ENCODE peak calls at places on chromosomes 7 and 10, in nine cellular contexts. One of them, this sample, is unnamed.

GRCh38 chr7:150830957-150831356 is 21.4 kb upstream of the AOC1 start:
- DNase-seq in stimulated activated CD4-positive, alpha-beta T cell treated with anti-CD3 and anti-CD28 coated beads, Interleukin-2, amount 100 ng/mL, for 24 hours: no peak
- DNase-seq in HT1080: no peak
- DNase-seq in brain microvascular endothelial cell: no peak
- DNase-seq in epithelial cell of esophagus: no peak
- DNase-seq in Calu3: no peak
- DNase-seq in Daoy: no peak
- DNase-seq in neural crest cell: no peak
- DNase-seq in Panc1: no peak
- DNase-seq in this sample: no peak

GRCh38 chr7:134785842-134786241 is 6.4 kb downstream of the CALD1 start:
- DNase-seq in Panc1: no peak
- DNase-seq in stimulated activated CD4-positive, alpha-beta T cell treated with anti-CD3 and anti-CD28 coated beads, Interleukin-2, amount 100 ng/mL, for 24 hours: no peak
- DNase-seq in Calu3: no peak
- DNase-seq in Daoy: no peak
- DNase-seq in brain microvascular endothelial cell: no peak
- DNase-seq in neural crest cell: no peak
- DNase-seq in HT1080: no peak
- DNase-seq in epithelial cell of esophagus: no peak
- DNase-seq in this sample: no peak

GRCh38 chr7:128431754-128432153 is 22.0 kb upstream of the IMPDH1 start:
- DNase-seq in epithelial cell of esophagus: no peak
- DNase-seq in HT1080: no peak
- DNase-seq in stimulated activated CD4-positive, alpha-beta T cell treated with anti-CD3 and anti-CD28 coated beads, Interleukin-2, amount 100 ng/mL, for 24 hours: no peak
- DNase-seq in Panc1: no peak
- DNase-seq in brain microvascular endothelial cell: no peak
- DNase-seq in neural crest cell: no peak
- DNase-seq in Daoy: no peak
- DNase-seq in Calu3: no peak
- DNase-seq in this sample: no peak

GRCh38 chr7:130831817-130832481 is 97.9 kb upstream of the KLF14 start:
- DNase-seq in neural crest cell: peak
- DNase-seq in HT1080: no peak
- DNase-seq in Daoy: peak
- DNase-seq in Calu3: peak
- DNase-seq in brain microvascular endothelial cell: no peak
- DNase-seq in Panc1: no peak
- DNase-seq in epithelial cell of esophagus: peak
- DNase-seq in stimulated activated CD4-positive, alpha-beta T cell treated with anti-CD3 and anti-CD28 coated beads, Interleukin-2, amount 100 ng/mL, for 24 hours: no peak
- DNase-seq in this sample: no peak

GRCh38 chr7:879093-879492 is 2.7 kb downstream of the GET4 start:
- DNase-seq in Calu3: no peak
- DNase-seq in epithelial cell of esophagus: no peak
- DNase-seq in neural crest cell: no peak
- DNase-seq in Panc1: no peak
- DNase-seq in Daoy: no peak
- DNase-seq in HT1080: no peak
- DNase-seq in stimulated activated CD4-positive, alpha-beta T cell treated with anti-CD3 and anti-CD28 coated beads, Interleukin-2, amount 100 ng/mL, for 24 hours: no peak
- DNase-seq in brain microvascular endothelial cell: no peak
- DNase-seq in this sample: no peak

GRCh38 chr10:49611166-49611814 is 1.2 kb downstream of the SLC18A3 start:
- DNase-seq in Daoy: no peak
- DNase-seq in HT1080: no peak
- DNase-seq in stimulated activated CD4-positive, alpha-beta T cell treated with anti-CD3 and anti-CD28 coated beads, Interleukin-2, amount 100 ng/mL, for 24 hours: no peak
- DNase-seq in Panc1: no peak
- DNase-seq in brain microvascular endothelial cell: no peak
- DNase-seq in epithelial cell of esophagus: peak
- DNase-seq in neural crest cell: no peak
- DNase-seq in Calu3: no peak
- DNase-seq in this sample: no peak

GRCh38 chr10:65341323-65341922 is 1584.4 kb upstream of the LRRTM3 start:
- DNase-seq in Calu3: peak
- DNase-seq in neural crest cell: no peak
- DNase-seq in brain microvascular endothelial cell: peak
- DNase-seq in stimulated activated CD4-positive, alpha-beta T cell treated with anti-CD3 and anti-CD28 coated beads, Interleukin-2, amount 100 ng/mL, for 24 hours: no peak
- DNase-seq in Panc1: no peak
- DNase-seq in Daoy: no peak
- DNase-seq in HT1080: peak
- DNase-seq in epithelial cell of esophagus: no peak
- DNase-seq in this sample: no peak

GRCh38 chr7:29996321-29996720 is 6.7 kb upstream of the SCRN1 start:
- DNase-seq in neural crest cell: no peak
- DNase-seq in Calu3: no peak
- DNase-seq in epithelial cell of esophagus: no peak
- DNase-seq in stimulated activated CD4-positive, alpha-beta T cell treated with anti-CD3 and anti-CD28 coated beads, Interleukin-2, amount 100 ng/mL, for 24 hours: no peak
- DNase-seq in Panc1: no peak
- DNase-seq in HT1080: no peak
- DNase-seq in brain microvascular endothelial cell: no peak
- DNase-seq in Daoy: no peak
- DNase-seq in this sample: no peak

GRCh38 chr10:5504146-5505072 is 5.0 kb upstream of the CALML5 start:
- DNase-seq in brain microvascular endothelial cell: no peak
- DNase-seq in HT1080: no peak
- DNase-seq in neural crest cell: no peak
- DNase-seq in Daoy: no peak
- DNase-seq in epithelial cell of esophagus: peak
- DNase-seq in Panc1: no peak
- DNase-seq in Calu3: no peak
- DNase-seq in stimulated activated CD4-positive, alpha-beta T cell treated with anti-CD3 and anti-CD28 coated beads, Interleukin-2, amount 100 ng/mL, for 24 hours: no peak
- DNase-seq in this sample: no peak

GRCh38 chr10:105597297-105597696 is 956.2 kb downstream of the SORCS3 start:
- DNase-seq in neural crest cell: no peak
- DNase-seq in Panc1: no peak
- DNase-seq in Calu3: no peak
- DNase-seq in stimulated activated CD4-positive, alpha-beta T cell treated with anti-CD3 and anti-CD28 coated beads, Interleukin-2, amount 100 ng/mL, for 24 hours: no peak
- DNase-seq in HT1080: no peak
- DNase-seq in brain microvascular endothelial cell: no peak
- DNase-seq in Daoy: no peak
- DNase-seq in epithelial cell of esophagus: no peak
- DNase-seq in this sample: no peak

GRCh38 chr10:116756277-116756676 is 13.9 kb upstream of the HSPA12A start:
- DNase-seq in Panc1: no peak
- DNase-seq in brain microvascular endothelial cell: no peak
- DNase-seq in Daoy: no peak
- DNase-seq in epithelial cell of esophagus: no peak
- DNase-seq in Calu3: no peak
- DNase-seq in stimulated activated CD4-positive, alpha-beta T cell treated with anti-CD3 and anti-CD28 coated beads, Interleukin-2, amount 100 ng/mL, for 24 hours: no peak
- DNase-seq in HT1080: no peak
- DNase-seq in neural crest cell: no peak
- DNase-seq in this sample: no peak

GRCh38 chr7:132251327-132251659 is 325.0 kb downstream of the PLXNA4 start:
- DNase-seq in Daoy: peak
- DNase-seq in Calu3: peak
- DNase-seq in epithelial cell of esophagus: peak
- DNase-seq in neural crest cell: peak
- DNase-seq in HT1080: peak
- DNase-seq in brain microvascular endothelial cell: no peak
- DNase-seq in Panc1: no peak
- DNase-seq in stimulated activated CD4-positive, alpha-beta T cell treated with anti-CD3 and anti-CD28 coated beads, Interleukin-2, amount 100 ng/mL, for 24 hours: no peak
- DNase-seq in this sample: no peak

GRCh38 chr10:88062385-88062784 is 199.0 kb downstream of the PTEN start:
- DNase-seq in Calu3: no peak
- DNase-seq in neural crest cell: no peak
- DNase-seq in stimulated activated CD4-positive, alpha-beta T cell treated with anti-CD3 and anti-CD28 coated beads, Interleukin-2, amount 100 ng/mL, for 24 hours: no peak
- DNase-seq in Daoy: no peak
- DNase-seq in Panc1: no peak
- DNase-seq in HT1080: no peak
- DNase-seq in epithelial cell of esophagus: no peak
- DNase-seq in brain microvascular endothelial cell: no peak
- DNase-seq in this sample: no peak

GRCh38 chr10:132354356-132355094 is 22.5 kb downstream of the LRRC27 start:
- DNase-seq in neural crest cell: no peak
- DNase-seq in Daoy: no peak
- DNase-seq in Panc1: no peak
- DNase-seq in HT1080: no peak
- DNase-seq in brain microvascular endothelial cell: no peak
- DNase-seq in stimulated activated CD4-positive, alpha-beta T cell treated with anti-CD3 and anti-CD28 coated beads, Interleukin-2, amount 100 ng/mL, for 24 hours: no peak
- DNase-seq in epithelial cell of esophagus: no peak
- DNase-seq in Calu3: no peak
- DNase-seq in this sample: no peak

GRCh38 chr10:46557319-46558140 is 1.1 kb upstream of the GPRIN2 start:
- DNase-seq in Daoy: no peak
- DNase-seq in stimulated activated CD4-positive, alpha-beta T cell treated with anti-CD3 and anti-CD28 coated beads, Interleukin-2, amount 100 ng/mL, for 24 hours: peak
- DNase-seq in epithelial cell of esophagus: no peak
- DNase-seq in Calu3: peak
- DNase-seq in Panc1: no peak
- DNase-seq in neural crest cell: peak
- DNase-seq in HT1080: no peak
- DNase-seq in brain microvascular endothelial cell: no peak
- DNase-seq in this sample: peak

GRCh38 chr10:75191821-75192568 is 18.6 kb upstream of the VDAC2 start:
- DNase-seq in epithelial cell of esophagus: peak
- DNase-seq in Panc1: no peak
- DNase-seq in stimulated activated CD4-positive, alpha-beta T cell treated with anti-CD3 and anti-CD28 coated beads, Interleukin-2, amount 100 ng/mL, for 24 hours: no peak
- DNase-seq in HT1080: peak
- DNase-seq in neural crest cell: no peak
- DNase-seq in brain microvascular endothelial cell: peak
- DNase-seq in Daoy: peak
- DNase-seq in Calu3: peak
- DNase-seq in this sample: no peak

GRCh38 chr10:130481076-130481930 is 345.1 kb downstream of the GLRX3 start:
- DNase-seq in Panc1: no peak
- DNase-seq in neural crest cell: no peak
- DNase-seq in stimulated activated CD4-positive, alpha-beta T cell treated with anti-CD3 and anti-CD28 coated beads, Interleukin-2, amount 100 ng/mL, for 24 hours: no peak
- DNase-seq in brain microvascular endothelial cell: no peak
- DNase-seq in Calu3: no peak
- DNase-seq in HT1080: no peak
- DNase-seq in Daoy: no peak
- DNase-seq in epithelial cell of esophagus: no peak
- DNase-seq in this sample: no peak